ENCODE peak calls at places on chromosomes 7 and 10, in five cellular contexts. V, J, Z, K and U are unnamed samples.

GRCh38 chr7:19939746-19940145 is 166.3 kb upstream of the TMEM196 start:
- DNase-seq in V (no peak), J (no peak), Z (peak; percentile 27), K (no peak), U (no peak)

GRCh38 chr10:98045785-98046389 is 15.5 kb upstream of the CRTAC1 start:
- DNase-seq in J (no peak), Z (peak; percentile 74), K (peak; percentile 60), V (no peak), U (no peak)

GRCh38 chr10:8312861-8313260 is 258.4 kb downstream of the GATA3 start:
- DNase-seq in K (no peak), Z (no peak), V (no peak), J (no peak), U (no peak)

GRCh38 chr7:139264220-139264619 is 33.2 kb downstream of the UBN2 start:
- DNase-seq in K (no peak), V (no peak), Z (no peak), J (no peak), U (no peak)

GRCh38 chr10:131094406-131095108 is 217.0 kb downstream of the TCERG1L start:
- DNase-seq in J (no peak), Z (peak; percentile 11), K (no peak), V (no peak), U (no peak)

GRCh38 chr10:19945275-19945674 is 129.0 kb downstream of the PLXDC2 start:
- DNase-seq in K (peak; percentile 14), V (no peak), J (no peak), Z (no peak), U (no peak)

GRCh38 chr10:842795-843194 is 88.7 kb downstream of the LARP4B start:
- DNase-seq in J (no peak), Z (no peak), V (no peak), K (no peak), U (no peak)

GRCh38 chr10:122352817-122353525 is 21.5 kb upstream of the PLEKHA1 start:
- DNase-seq in J (no peak), V (no peak), K (no peak), Z (no peak), U (no peak)

GRCh38 chr7:150378115-150378852 is 846 bp upstream of the ZNF775 start:
- DNase-seq in Z (peak; percentile 84), K (peak; percentile 75), V (no peak), J (no peak), U (no peak)

GRCh38 chr10:32141018-32141807 is 85.0 kb upstream of the KIF5B start:
- DNase-seq in V (no peak), K (peak; percentile 35), J (no peak), Z (peak; percentile 30), U (no peak)

GRCh38 chr7:116426428-116427156 is 72.9 kb upstream of the CAV2 start:
- DNase-seq in J (no peak), V (no peak), K (peak; percentile 45), Z (peak; percentile 92), U (no peak)

GRCh38 chr7:70178206-70178605 is 579.9 kb downstream of the AUTS2 start:
- DNase-seq in J (no peak), K (no peak), Z (no peak), V (no peak), U (no peak)

GRCh38 chr7:20197837-20198236 is 19.3 kb downstream of the MACC1 start:
- DNase-seq in V (no peak), Z (peak; percentile 7), J (no peak), K (no peak), U (no peak)

GRCh38 chr7:25860882-25861228 is 291.1 kb upstream of the NFE2L3 start:
- DNase-seq in K (no peak), J (no peak), Z (no peak), V (no peak), U (no peak)

GRCh38 chr10:131860806-131861440 is 39.9 kb upstream of the PPP2R2D start:
- DNase-seq in Z (no peak), J (no peak), K (no peak), V (no peak), U (no peak)

GRCh38 chr7:141221007-141221612 is 147.2 kb downstream of the TMEM178B start:
- DNase-seq in Z (peak; percentile 5), K (no peak), V (no peak), J (no peak), U (no peak)

GRCh38 chr10:74913321-74913980 is 87.1 kb downstream of the KAT6B start:
- DNase-seq in Z (no peak), V (no peak), J (no peak), K (no peak), U (no peak)

GRCh38 chr10:126634915-126635314 is 35.6 kb downstream of the C10orf90 start:
- DNase-seq in J (no peak), V (no peak), K (no peak), Z (no peak), U (no peak)

GRCh38 chr10:104642001-104642270 is 846 bp downstream of the SORCS3 start:
- DNase-seq in Z (no peak), V (no peak), K (no peak), J (no peak), U (no peak)

GRCh38 chr10:73786512-73786885 is 1.1 kb downstream of the ZSWIM8 start:
- DNase-seq in J (no peak), Z (no peak), V (no peak), K (no peak), U (no peak)

GRCh38 chr10:67036808-67037207 is 111.0 kb downstream of the LRRTM3 start:
- DNase-seq in Z (no peak), V (no peak), K (no peak), J (no peak), U (no peak)

GRCh38 chr7:47546171-47546570 is 35.7 kb downstream of the TNS3 start:
- DNase-seq in J (no peak), V (no peak), Z (no peak), K (no peak), U (no peak)

GRCh38 chr7:107980171-107980570 is 22.8 kb downstream of the LAMB1 start:
- DNase-seq in Z (no peak), K (no peak), V (no peak), J (no peak), U (no peak)

GRCh38 chr7:17769918-17770317 is 170.4 kb downstream of the SNX13 start:
- DNase-seq in J (no peak), Z (peak; percentile 77), V (peak; percentile 5), K (peak; percentile 49), U (peak; percentile 9)

GRCh38 chr10:49564461-49565009 is 25.6 kb upstream of the ERCC6 start:
- DNase-seq in K (no peak), V (no peak), J (no peak), Z (no peak), U (no peak)

GRCh38 chr7:121016976-121017375 is 28.5 kb downstream of the CPED1 start:
- DNase-seq in V (no peak), Z (peak; percentile 4), K (no peak), J (no peak), U (no peak)

DNA sequence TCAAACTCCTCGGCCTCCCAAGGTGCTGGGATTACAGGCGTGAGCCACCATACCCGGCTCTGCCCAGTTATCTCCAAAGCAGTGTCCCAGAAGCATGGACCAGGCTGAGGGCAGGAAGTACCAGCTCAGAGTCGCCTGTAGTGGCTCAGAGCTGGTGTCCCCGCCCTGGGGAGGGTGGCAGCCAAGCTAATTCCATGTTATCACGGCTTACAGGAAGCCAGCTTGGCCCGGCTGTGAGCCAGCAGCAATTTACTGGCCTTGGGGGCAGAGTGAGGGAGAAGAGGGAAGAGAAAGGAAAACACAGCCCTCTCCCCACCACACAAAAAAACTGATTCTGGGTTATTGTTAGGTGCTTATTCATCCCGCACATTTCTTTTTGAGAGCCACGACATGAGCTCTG is 88.1 kb downstream of the HIP1 start:
- DNase-seq in J (no peak), K (peak; percentile 30), Z (no peak), V (no peak), U (no peak)
- TF ChIP-seq POLR2A in J (no peak), K (no peak), Z (no peak), V (no peak), U (no peak)

GRCh38 chr10:70432561-70433263 is 8.8 kb downstream of the NODAL start:
- DNase-seq in V (no peak), J (no peak), Z (no peak), K (no peak), U (no peak)

GRCh38 chr10:70426835-70427234 is 14.6 kb downstream of the NODAL start:
- DNase-seq in J (no peak), V (no peak), K (no peak), Z (no peak), U (no peak)

GRCh38 chr10:70433581-70434280 is 7.8 kb downstream of the NODAL start:
- DNase-seq in Z (no peak), J (no peak), K (no peak), V (no peak), U (no peak)

GRCh38 chr10:70432101-70432500 is 9.4 kb downstream of the NODAL start:
- DNase-seq in J (no peak), Z (no peak), V (no peak), K (peak; percentile 47), U (no peak)

GRCh38 chr10:70430489-70431445 is 10.7 kb downstream of the NODAL start:
- DNase-seq in V (no peak), Z (peak; percentile 11), J (no peak), K (peak; percentile 72), U (no peak)
- TF ChIP-seq POLR2A in V (no peak), Z (no peak), J (no peak), K (no peak), U (no peak)

GRCh38 chr7:112481833-112482669 is 1.3 kb downstream of the LSMEM1 start:
- DNase-seq in J (no peak), K (peak; percentile 26), V (no peak), Z (peak; percentile 77), U (no peak)
- TF ChIP-seq POLR2A in J (no peak), K (no peak), V (no peak), Z (no peak), U (no peak)

GRCh38 chr7:5425507-5426225 is 2.0 kb upstream of the TNRC18 start:
- DNase-seq in K (peak; percentile 79), J (no peak), Z (peak; percentile 87), V (no peak), U (no peak)

GRCh38 chr7:5423844-5424688 is 432 bp upstream of the TNRC18 start:
- DNase-seq in Z (peak; percentile 98), J (peak; percentile 69), V (no peak), K (peak; percentile 97), U (no peak)

GRCh38 chr7:5423272-5423843 is at the start of gene TNRC18:
- DNase-seq in J (no peak), Z (no peak), K (peak; percentile 43), V (no peak), U (no peak)

GRCh38 chr7:5426226-5426475 is 2.5 kb upstream of the TNRC18 start:
- DNase-seq in V (no peak), Z (no peak), K (no peak), J (no peak), U (no peak)

DNA sequence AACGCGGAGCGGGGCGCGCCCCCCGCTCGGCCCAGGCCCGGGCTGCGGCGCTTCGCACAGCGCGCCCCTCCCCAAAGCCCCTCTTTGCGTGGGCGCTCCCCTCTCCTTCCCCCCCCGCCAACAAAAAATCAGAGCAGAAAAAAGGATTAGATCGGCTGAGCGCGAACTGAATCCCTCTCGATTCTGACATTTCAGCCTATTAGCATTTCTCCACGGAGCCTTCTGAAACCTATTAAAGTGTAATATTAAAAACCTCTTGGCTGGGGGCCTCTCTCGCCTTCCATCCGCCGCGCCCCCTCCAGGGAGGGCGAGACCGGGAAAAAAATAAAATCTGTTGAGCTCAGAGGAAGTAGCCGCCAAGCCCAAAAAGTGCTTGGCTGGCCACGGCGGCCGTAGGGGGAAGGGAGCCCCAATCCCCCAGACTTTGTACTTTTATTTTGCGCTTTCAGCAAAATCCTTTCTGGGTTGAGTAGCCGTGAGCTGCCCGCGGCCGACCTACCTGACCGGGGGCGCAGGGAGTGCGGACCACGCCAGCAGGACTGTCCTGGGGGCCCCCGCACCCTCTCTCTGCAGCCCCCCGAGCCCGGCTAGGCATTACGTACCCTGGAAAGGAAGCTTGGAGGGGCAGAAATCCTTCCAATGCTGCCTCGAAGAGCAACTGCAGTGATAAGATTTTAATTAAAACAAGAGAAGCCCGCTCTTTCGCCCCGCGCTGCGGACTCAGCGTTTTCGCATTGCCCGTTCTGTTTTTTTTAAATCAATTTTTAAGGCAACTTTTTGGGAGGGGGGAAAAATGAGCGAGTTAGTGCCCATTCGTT is 1.3 kb upstream of the TNRC18 start:
- DNase-seq in Z (no peak), V (no peak), K (peak; percentile 43), J (no peak), U (no peak)
- TF ChIP-seq POLR2A in Z (no peak), V (no peak), K (no peak), J (peak; percentile 18), U (no peak)